ENCODE peak calls at places on chromosomes 4 and X, in four cellular contexts. One of them, this sample, is unnamed.

GRCh38 chr4:188484256-188484655 is 345.0 kb downstream of the TRIML1 start:
- DNase-seq in HCT116: no peak
- DNase-seq in K562: no peak
- DNase-seq in SK-N-SH: no peak
- DNase-seq in this sample: no peak

GRCh38 chr4:32840461-32841189 is 2120.5 kb downstream of the PCDH7 start:
- DNase-seq in SK-N-SH: no peak
- DNase-seq in K562: no peak
- DNase-seq in HCT116: no peak
- DNase-seq in this sample: no peak

GRCh38 chrX:17547658-17548057 is 172.7 kb downstream of the NHS start:
- DNase-seq in K562: peak
- DNase-seq in HCT116: peak
- DNase-seq in SK-N-SH: no peak
- DNase-seq in this sample: no peak

GRCh38 chrX:47129879-47130358 is 14.6 kb downstream of the NDUFB11 start:
- DNase-seq in SK-N-SH: no peak
- DNase-seq in HCT116: no peak
- DNase-seq in K562: no peak
- DNase-seq in this sample: no peak

GRCh38 chr4:175386776-175387507 is 425.1 kb downstream of the GPM6A start:
- DNase-seq in K562: no peak
- DNase-seq in HCT116: no peak
- DNase-seq in SK-N-SH: no peak
- DNase-seq in this sample: no peak

GRCh38 chr4:53015681-53016080 is 153.6 kb downstream of the RASL11B start:
- DNase-seq in SK-N-SH: peak
- DNase-seq in K562: peak
- DNase-seq in HCT116: peak
- DNase-seq in this sample: no peak

GRCh38 chr4:109912706-109913621 is at the start of gene EGF:
- DNase-seq in HCT116: no peak
- DNase-seq in K562: peak
- DNase-seq in SK-N-SH: no peak
- DNase-seq in this sample: no peak

GRCh38 chrX:45788941-45789348 is 588.3 kb upstream of the DIPK2B start:
- DNase-seq in HCT116: no peak
- DNase-seq in K562: no peak
- DNase-seq in SK-N-SH: no peak
- DNase-seq in this sample: no peak

GRCh38 chr4:151651496-151651895 is 109.3 kb downstream of the GATB start:
- DNase-seq in K562: no peak
- DNase-seq in SK-N-SH: no peak
- DNase-seq in HCT116: no peak
- DNase-seq in this sample: no peak

GRCh38 chr4:135354876-135355275 is 1153.3 kb upstream of the PABPC4L start:
- DNase-seq in K562: no peak
- DNase-seq in HCT116: no peak
- DNase-seq in SK-N-SH: no peak
- DNase-seq in this sample: no peak

GRCh38 chr4:177119021-177119461 is 190.6 kb upstream of the NEIL3 start:
- DNase-seq in HCT116: no peak
- DNase-seq in K562: no peak
- DNase-seq in SK-N-SH: no peak
- DNase-seq in this sample: no peak

GRCh38 chr4:148634476-148634875 is 192.3 kb upstream of the NR3C2 start:
- DNase-seq in HCT116: no peak
- DNase-seq in SK-N-SH: no peak
- DNase-seq in K562: no peak
- DNase-seq in this sample: peak

GRCh38 chr4:70703695-70704332 is 15.5 kb downstream of the UTP3 start:
- DNase-seq in SK-N-SH: no peak
- DNase-seq in HCT116: no peak
- DNase-seq in K562: no peak
- DNase-seq in this sample: no peak

GRCh38 chr4:3036131-3036952 is 38.0 kb downstream of the HTT-AS start:
- DNase-seq in K562: peak
- DNase-seq in SK-N-SH: no peak
- DNase-seq in HCT116: no peak
- DNase-seq in this sample: no peak

GRCh38 chr4:89109841-89110540 is 1.3 kb upstream of the TIGD2 start:
- DNase-seq in K562: no peak
- DNase-seq in SK-N-SH: peak
- DNase-seq in HCT116: no peak
- DNase-seq in this sample: no peak

GRCh38 chr4:77095101-77095826 is 19.5 kb upstream of the CCNI start:
- DNase-seq in HCT116: peak
- DNase-seq in K562: peak
- DNase-seq in SK-N-SH: peak
- DNase-seq in this sample: no peak

GRCh38 chr4:123673971-123674370 is 277.4 kb downstream of the SPRY1 start:
- DNase-seq in K562: no peak
- DNase-seq in HCT116: no peak
- DNase-seq in SK-N-SH: no peak
- DNase-seq in this sample: no peak

GRCh38 chrX:108699368-108699767 is 37.0 kb downstream of the IRS4 start:
- DNase-seq in SK-N-SH: peak
- DNase-seq in K562: peak
- DNase-seq in HCT116: peak
- DNase-seq in this sample: no peak

GRCh38 chr4:182174979-182175378 is 68.2 kb upstream of the TENM3 start:
- DNase-seq in K562: no peak
- DNase-seq in HCT116: no peak
- DNase-seq in SK-N-SH: no peak
- DNase-seq in this sample: no peak

GRCh38 chr4:76803522-76803921 is 94.4 kb downstream of the SOWAHB start:
- DNase-seq in SK-N-SH: no peak
- DNase-seq in K562: peak
- DNase-seq in HCT116: no peak
- DNase-seq in this sample: peak

GRCh38 chr4:141028024-141028529 is 105.2 kb downstream of the RNF150 start:
- DNase-seq in K562: no peak
- DNase-seq in SK-N-SH: peak
- DNase-seq in HCT116: no peak
- DNase-seq in this sample: no peak

GRCh38 chr4:39855909-39856512 is 121.7 kb downstream of the PDS5A start:
- DNase-seq in K562: peak
- DNase-seq in HCT116: no peak
- DNase-seq in SK-N-SH: no peak
- DNase-seq in this sample: no peak

GRCh38 chr4:108370291-108370690 is 201.6 kb upstream of the LEF1 start:
- DNase-seq in K562: no peak
- DNase-seq in SK-N-SH: no peak
- DNase-seq in HCT116: no peak
- DNase-seq in this sample: no peak

GRCh38 chr4:40573593-40574311 is 55.9 kb downstream of the RBM47 start:
- DNase-seq in HCT116: no peak
- DNase-seq in SK-N-SH: no peak
- DNase-seq in K562: no peak
- DNase-seq in this sample: no peak

GRCh38 chrX:115449742-115450141 is 111.2 kb upstream of the PLS3 start:
- DNase-seq in HCT116: no peak
- DNase-seq in SK-N-SH: no peak
- DNase-seq in K562: no peak
- DNase-seq in this sample: peak

GRCh38 chr4:78651250-78651860 is 99.8 kb downstream of the ANXA3 start:
- DNase-seq in SK-N-SH: no peak
- DNase-seq in HCT116: no peak
- DNase-seq in K562: no peak
- DNase-seq in this sample: no peak

GRCh38 chr4:119656986-119657635 is 28.5 kb upstream of the PDE5A start:
- DNase-seq in HCT116: peak
- DNase-seq in SK-N-SH: no peak
- DNase-seq in K562: no peak
- DNase-seq in this sample: no peak

GRCh38 chr4:139454111-139454600 is at the start of gene RAB33B:
- DNase-seq in SK-N-SH: no peak
- DNase-seq in K562: no peak
- DNase-seq in HCT116: no peak
- DNase-seq in this sample: no peak

GRCh38 chr4:182921608-182922007 is 4.4 kb upstream of the DCTD start:
- DNase-seq in K562: no peak
- DNase-seq in HCT116: no peak
- DNase-seq in SK-N-SH: no peak
- DNase-seq in this sample: no peak

GRCh38 chr4:30718021-30718888 is 1.9 kb upstream of the PCDH7 start:
- DNase-seq in SK-N-SH: peak
- DNase-seq in K562: no peak
- DNase-seq in HCT116: no peak
- DNase-seq in this sample: no peak

GRCh38 chrX:7062276-7062675 is 85.2 kb upstream of the STS start:
- DNase-seq in K562: no peak
- DNase-seq in HCT116: no peak
- DNase-seq in SK-N-SH: no peak
- DNase-seq in this sample: no peak

GRCh38 chrX:96181571-96181970 is 503.1 kb upstream of the DIAPH2 start:
- DNase-seq in HCT116: no peak
- DNase-seq in SK-N-SH: no peak
- DNase-seq in K562: no peak
- DNase-seq in this sample: no peak

GRCh38 chrX:119252716-119253115 is 16.6 kb downstream of the PGRMC1 start:
- DNase-seq in SK-N-SH: no peak
- DNase-seq in K562: no peak
- DNase-seq in HCT116: no peak
- DNase-seq in this sample: no peak

GRCh38 chrX:39592776-39593175 is 505.0 kb downstream of the BCOR start:
- DNase-seq in HCT116: no peak
- DNase-seq in SK-N-SH: no peak
- DNase-seq in K562: no peak
- DNase-seq in this sample: no peak

GRCh38 chrX:154333837-154334271 is 38.3 kb downstream of the TKTL1 start:
- DNase-seq in SK-N-SH: no peak
- DNase-seq in HCT116: no peak
- DNase-seq in K562: no peak
- DNase-seq in this sample: no peak

GRCh38 chrX:154333116-154333515 is 37.5 kb downstream of the TKTL1 start:
- DNase-seq in SK-N-SH: no peak
- DNase-seq in K562: no peak
- DNase-seq in HCT116: no peak
- DNase-seq in this sample: no peak

GRCh38 chrX:154329284-154329683 is 33.7 kb downstream of the TKTL1 start:
- DNase-seq in SK-N-SH: no peak
- DNase-seq in HCT116: no peak
- DNase-seq in K562: no peak
- DNase-seq in this sample: no peak

GRCh38 chrX:154332561-154332960 is 37.0 kb downstream of the TKTL1 start:
- DNase-seq in HCT116: no peak
- DNase-seq in SK-N-SH: no peak
- DNase-seq in K562: no peak
- DNase-seq in this sample: no peak

DNA sequence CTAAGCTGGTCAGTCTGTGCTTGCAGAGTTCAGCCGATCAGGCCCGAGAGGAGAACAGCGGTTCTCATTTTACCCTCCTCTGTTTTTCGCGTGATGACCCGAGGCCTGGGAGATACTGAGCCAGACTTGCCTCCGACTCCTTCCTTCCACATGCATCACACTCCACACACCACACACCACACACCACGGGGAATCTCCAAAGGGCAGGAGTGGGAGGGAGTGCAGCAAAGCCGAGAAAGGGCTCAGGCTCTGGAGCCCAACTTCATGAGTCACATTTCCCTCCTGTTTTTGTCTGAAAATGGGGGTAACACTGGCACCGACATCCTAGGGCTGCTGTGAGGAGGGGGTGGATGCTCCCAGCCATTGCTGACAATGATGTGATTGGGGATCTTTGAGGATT is 38.9 kb downstream of the TKTL1 start:
- DNase-seq in HCT116: no peak
- DNase-seq in K562: no peak
- DNase-seq in SK-N-SH: no peak
- DNase-seq in this sample: no peak
- TF ChIP-seq JUND in HCT116: no peak
- TF ChIP-seq JUND in K562: no peak
- TF ChIP-seq JUND in SK-N-SH: no peak
- TF ChIP-seq JUND in this sample: no peak

DNA sequence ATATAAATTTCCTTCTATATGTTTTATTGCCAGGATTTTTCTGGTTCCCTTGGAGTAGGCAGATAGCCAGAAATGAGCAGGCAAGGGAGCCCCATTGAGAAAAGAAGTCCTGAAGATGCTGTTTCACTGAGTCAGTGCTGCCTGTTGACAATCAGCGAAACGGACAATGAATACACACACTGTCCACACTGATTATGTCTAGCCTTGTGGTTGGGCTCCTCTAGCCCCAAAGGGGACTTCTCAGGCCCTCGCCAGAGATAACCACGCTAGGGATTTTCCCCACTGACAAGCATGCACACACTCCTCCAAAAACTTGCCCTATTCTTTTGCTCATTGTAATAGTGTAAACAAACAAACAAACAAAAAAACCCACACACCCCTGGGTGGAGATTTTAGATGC is 369.3 kb downstream of the DMD start:
- DNase-seq in SK-N-SH: no peak
- DNase-seq in K562: no peak
- DNase-seq in HCT116: no peak
- DNase-seq in this sample: no peak
- TF ChIP-seq JUND in SK-N-SH: no peak
- TF ChIP-seq JUND in K562: no peak
- TF ChIP-seq JUND in HCT116: no peak
- TF ChIP-seq JUND in this sample: no peak

GRCh38 chr4:80967346-80967745 is 63.2 kb upstream of the BMP3 start:
- DNase-seq in K562: no peak
- DNase-seq in HCT116: no peak
- DNase-seq in SK-N-SH: no peak
- DNase-seq in this sample: no peak
- TF ChIP-seq JUND in K562: no peak
- TF ChIP-seq JUND in HCT116: no peak
- TF ChIP-seq JUND in SK-N-SH: no peak
- TF ChIP-seq JUND in this sample: no peak

GRCh38 chr4:167274346-167274745 is 40.1 kb upstream of the SPOCK3 start:
- DNase-seq in SK-N-SH: no peak
- DNase-seq in HCT116: no peak
- DNase-seq in K562: no peak
- DNase-seq in this sample: no peak
- TF ChIP-seq JUND in SK-N-SH: no peak
- TF ChIP-seq JUND in HCT116: no peak
- TF ChIP-seq JUND in K562: no peak
- TF ChIP-seq JUND in this sample: no peak

GRCh38 chrX:49919617-49920016 is 2.8 kb upstream of the CLCN5 start:
- DNase-seq in SK-N-SH: peak
- DNase-seq in HCT116: no peak
- DNase-seq in K562: peak
- DNase-seq in this sample: peak
- TF ChIP-seq JUND in SK-N-SH: no peak
- TF ChIP-seq JUND in HCT116: no peak
- TF ChIP-seq JUND in K562: no peak
- TF ChIP-seq JUND in this sample: no peak

This sample was measured in T47D.